ENCODE peak calls at places on chromosomes 1 and 21, in seven cellular contexts. V is epithelial cell of esophagus, S is GM10248, Z is fibroblast of lung, A is cardiac fibroblast, Q is BJ, U is progenitor cell of endocrine pancreas. E is an unnamed sample.

GRCh38 chr1:115215703-115216521 is 122.1 kb downstream of the NGF start:
- DNase-seq in V (peak; percentile 33), S (no peak), Z (no peak), A (no peak), Q (no peak), U (no peak), E (no peak)

GRCh38 chr1:230228234-230228897 is 161.3 kb downstream of the GALNT2 start:
- DNase-seq in V (no peak), S (no peak), Z (no peak), A (no peak), Q (no peak), U (no peak), E (no peak)

GRCh38 chr1:18352640-18353245 is 128.0 kb upstream of the KLHDC7A start:
- DNase-seq in V (no peak), S (no peak), Z (no peak), A (no peak), Q (no peak), U (no peak), E (no peak)

GRCh38 chr1:50106095-50106761 is 2.5 kb upstream of the ELAVL4 start:
- DNase-seq in V (no peak), S (no peak), Z (no peak), A (no peak), Q (no peak), U (no peak), E (no peak)

GRCh38 chr1:201536542-201536941 is 2.4 kb upstream of the NAV1 start:
- DNase-seq in V (peak; percentile 75), S (no peak), Z (peak; percentile 88), A (peak; percentile 92), Q (no peak), U (no peak), E (no peak)

GRCh38 chr1:8721681-8722324 is 95.6 kb downstream of the RERE start:
- DNase-seq in V (no peak), S (no peak), Z (no peak), A (no peak), Q (no peak), U (no peak), E (no peak)

GRCh38 chr1:247487057-247487456 is 29.2 kb upstream of the OR2B11 start:
- DNase-seq in V (peak; percentile 41), S (peak; percentile 64), Z (peak; percentile 21), A (peak; percentile 44), Q (no peak), U (no peak), E (no peak)

GRCh38 chr1:87953732-87954344 is 625.2 kb downstream of the LMO4 start:
- DNase-seq in V (peak; percentile 78), S (peak; percentile 32), Z (peak; percentile 85), A (peak; percentile 88), Q (no peak), U (peak; percentile 41), E (peak; percentile 61)

GRCh38 chr1:224615861-224616760 is at the start of gene CNIH3:
- DNase-seq in V (peak; percentile 53), S (no peak), Z (peak; percentile 83), A (peak; percentile 65), Q (no peak), U (peak; percentile 56), E (peak; percentile 31)

GRCh38 chr1:166032901-166033371 is 133.9 kb downstream of the FAM78B start:
- DNase-seq in V (no peak), S (no peak), Z (no peak), A (no peak), Q (no peak), U (no peak), E (no peak)

GRCh38 chr1:119475866-119476439 is 31.1 kb upstream of the HSD3B1 start:
- DNase-seq in V (peak; percentile 76), S (peak; percentile 52), Z (peak; percentile 11), A (peak; percentile 45), Q (no peak), U (peak; percentile 56), E (peak; percentile 41)

GRCh38 chr1:14971201-14971600 is 182.3 kb upstream of the TMEM51 start:
- DNase-seq in V (no peak), S (no peak), Z (no peak), A (no peak), Q (no peak), U (no peak), E (no peak)

GRCh38 chr1:14970799-14971141 is 182.8 kb upstream of the TMEM51 start:
- DNase-seq in V (no peak), S (no peak), Z (no peak), A (no peak), Q (no peak), U (no peak), E (no peak)

GRCh38 chr1:14970115-14970798 is 183.3 kb upstream of the TMEM51 start:
- DNase-seq in V (peak; percentile 83), S (no peak), Z (peak; percentile 79), A (peak; percentile 72), Q (peak; percentile 88), U (no peak), E (no peak)

GRCh38 chr1:14969006-14969405 is 184.5 kb upstream of the TMEM51 start:
- DNase-seq in V (no peak), S (no peak), Z (no peak), A (no peak), Q (no peak), U (no peak), E (no peak)

DNA sequence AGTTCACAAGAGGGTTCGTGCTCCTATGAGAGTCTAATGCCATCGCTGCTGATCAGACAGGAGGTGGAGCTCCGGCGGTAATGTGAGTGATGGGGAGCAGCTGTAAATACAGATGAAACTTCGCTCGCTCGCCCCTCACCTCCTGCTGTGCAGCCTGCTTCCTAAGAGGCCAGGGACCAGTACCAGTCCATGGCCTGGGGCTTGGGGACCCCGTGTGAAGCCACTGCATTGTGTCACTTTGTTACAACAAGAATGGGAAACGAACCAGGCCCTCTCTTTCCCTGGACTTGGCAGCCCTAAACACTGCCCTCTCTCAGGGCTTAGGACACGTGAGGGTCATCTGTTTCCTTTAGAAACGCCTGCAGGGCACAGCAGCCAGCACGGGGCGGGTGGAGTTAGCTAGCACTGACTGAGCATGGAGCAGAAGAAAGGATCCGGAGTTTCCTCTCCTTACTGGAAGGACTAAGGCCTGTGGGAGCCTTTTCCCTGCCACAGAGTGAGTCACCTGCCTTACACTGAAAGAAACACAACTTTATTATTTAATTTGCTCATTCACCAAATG is 185.2 kb upstream of the TMEM51 start:
- DNase-seq in V (peak; percentile 76), S (no peak), Z (peak; percentile 84), A (peak; percentile 44), Q (peak; percentile 87), U (no peak), E (peak; percentile 43)
- TF ChIP-seq CTCF in V (no peak), S (no peak), Z (no peak), A (no peak), Q (no peak), U (no peak), E (no peak)

GRCh38 chr1:184298321-184299052 is 88.3 kb upstream of the C1orf21 start:
- DNase-seq in V (no peak), S (no peak), Z (no peak), A (peak; percentile 9), Q (no peak), U (no peak), E (no peak)
- TF ChIP-seq CTCF in V (no peak), S (no peak), Z (no peak), A (no peak), Q (no peak), U (no peak), E (no peak)

GRCh38 chr1:232880354-232880753 is 70.1 kb upstream of the NTPCR start:
- DNase-seq in V (peak; percentile 61), S (no peak), Z (peak; percentile 44), A (peak; percentile 49), Q (no peak), U (no peak), E (peak; percentile 39)
- TF ChIP-seq CTCF in V (peak; percentile 72), S (peak; percentile 34), Z (peak; percentile 26), A (peak; percentile 59), Q (peak; percentile 47), U (peak; percentile 67), E (peak; percentile 70)

GRCh38 chr1:177959793-177960515 is 9.9 kb downstream of the SEC16B start:
- DNase-seq in V (peak; percentile 59), S (no peak), Z (peak; percentile 65), A (peak; percentile 62), Q (no peak), U (no peak), E (no peak)
- TF ChIP-seq CTCF in V (peak; percentile 59), S (no peak), Z (peak; percentile 47), A (peak; percentile 42), Q (peak; percentile 46), U (peak; percentile 42), E (peak; percentile 62)

DNA sequence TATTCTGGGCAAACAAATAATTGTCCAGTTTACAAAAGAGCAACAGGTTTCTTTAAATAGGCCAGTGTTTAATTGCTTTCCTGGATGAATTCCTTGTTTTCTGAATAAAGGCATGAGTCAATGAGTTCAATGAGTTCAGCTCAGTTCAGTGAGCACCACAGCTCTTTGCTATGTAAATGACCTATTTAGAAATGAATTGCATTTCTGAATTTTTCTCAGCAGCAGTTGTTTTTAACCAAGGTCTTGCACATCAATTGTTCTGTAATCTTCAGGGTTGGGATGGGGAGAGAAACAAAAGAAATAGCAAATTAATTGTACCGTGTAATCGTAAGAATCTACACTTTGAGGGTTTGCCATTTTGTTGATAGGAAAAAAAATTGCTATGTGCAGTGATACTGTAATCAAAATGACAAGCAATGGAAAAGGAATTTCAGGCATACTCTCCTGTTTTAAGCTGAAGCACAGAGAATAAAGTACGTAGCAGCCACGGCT is 45.7 kb downstream of the MIS18A start:
- DNase-seq in V (no peak), S (no peak), Z (no peak), A (no peak), Q (no peak), U (no peak), E (no peak)
- TF ChIP-seq CTCF in V (no peak), S (no peak), Z (no peak), A (no peak), Q (no peak), U (no peak), E (no peak)

GRCh38 chr1:969260-969855 is 3.1 kb downstream of the PLEKHN1 start:
- DNase-seq in V (no peak), S (no peak), Z (no peak), A (no peak), Q (no peak), U (no peak), E (no peak)
- TF ChIP-seq CTCF in V (no peak), S (no peak), Z (no peak), A (no peak), Q (no peak), U (no peak), E (no peak)

GRCh38 chr21:19609611-19610010 is 1206.0 kb upstream of the TMPRSS15 start:
- DNase-seq in V (no peak), S (no peak), Z (no peak), A (no peak), Q (no peak), U (no peak), E (no peak)

GRCh38 chr21:19603011-19603593 is 1199.5 kb upstream of the TMPRSS15 start:
- DNase-seq in V (no peak), S (no peak), Z (no peak), A (no peak), Q (no peak), U (no peak), E (no peak)

DNA sequence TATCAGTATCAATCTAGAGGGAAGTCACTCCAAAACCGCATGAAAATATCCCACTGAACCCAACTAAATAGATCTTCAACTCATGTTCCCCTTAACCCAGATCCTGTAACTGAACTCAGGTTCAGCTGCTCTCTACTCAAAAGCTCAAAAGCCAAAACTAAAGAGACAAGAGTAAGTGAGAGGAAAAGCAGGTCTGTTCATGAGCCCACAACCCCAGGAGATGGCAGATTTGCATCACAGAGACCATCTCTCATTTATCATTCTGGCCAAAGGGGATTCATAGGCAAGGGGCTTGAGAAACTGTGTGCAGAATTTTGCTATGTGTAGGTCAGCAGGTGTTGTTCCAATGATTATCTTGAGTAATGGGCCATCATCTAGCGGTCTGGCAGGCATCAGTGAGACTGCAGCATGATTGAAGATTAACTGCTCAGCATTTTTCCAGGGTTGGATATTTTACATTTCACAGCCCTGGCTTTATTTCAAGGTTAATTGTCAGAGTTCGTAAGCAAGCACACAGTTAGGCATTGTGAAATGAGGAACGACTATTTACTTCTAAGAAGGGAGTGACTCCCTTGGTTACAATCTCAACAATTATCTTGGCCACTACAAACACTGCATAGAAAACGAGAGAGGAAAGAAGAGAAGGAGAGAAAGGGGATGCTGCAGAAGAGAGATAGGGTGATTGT is 1204.5 kb upstream of the TMPRSS15 start:
- DNase-seq in V (no peak), S (no peak), Z (no peak), A (no peak), Q (no peak), U (no peak), E (no peak)
- TF ChIP-seq CTCF in V (no peak), S (no peak), Z (no peak), A (no peak), Q (no peak), U (no peak), E (no peak)

E was measured in neural crest cell.